ENCODE peak calls at places on chromosomes 2 and 18, in seven cellular contexts. J, Y, I, P, N, W and S are unnamed samples.

GRCh38 chr2:30231726-30232026 is 342 bp downstream of the LBH start:
- DNase-seq in J (no peak), Y (no peak), I (no peak), P (no peak), N (no peak), W (no peak), S (no peak)

GRCh38 chr2:184597571-184597980 is 753 bp upstream of the ZNF804A start:
- DNase-seq in J (peak), Y (peak), I (no peak), P (peak), N (peak), W (peak), S (peak)

GRCh38 chr2:20021405-20022009 is 9.0 kb upstream of the MATN3 start:
- DNase-seq in J (no peak), Y (no peak), I (no peak), P (peak), N (no peak), W (no peak), S (no peak)

GRCh38 chr2:100894531-100895156 is 74.7 kb downstream of the NPAS2 start:
- DNase-seq in J (no peak), Y (no peak), I (no peak), P (no peak), N (no peak), W (no peak), S (no peak)

GRCh38 chr2:44205169-44205568 is 36.5 kb downstream of the PPM1B start:
- DNase-seq in J (no peak), Y (peak), I (no peak), P (no peak), N (no peak), W (no peak), S (no peak)

GRCh38 chr2:188378551-188378950 is 86.9 kb downstream of the GULP1 start:
- DNase-seq in J (no peak), Y (no peak), I (no peak), P (no peak), N (peak), W (no peak), S (no peak)

GRCh38 chr2:157747695-157748370 is 119.2 kb upstream of the ACVR1C start:
- DNase-seq in J (peak), Y (peak), I (peak), P (peak), N (peak), W (peak), S (no peak)

GRCh38 chr2:237628482-237629187 is 1.2 kb downstream of the LRRFIP1 start:
- DNase-seq in J (peak), Y (no peak), I (no peak), P (no peak), N (no peak), W (no peak), S (no peak)

GRCh38 chr2:29923110-29923721 is 1.8 kb upstream of the ALK start:
- DNase-seq in J (peak), Y (peak), I (peak), P (peak), N (peak), W (peak), S (peak)

GRCh38 chr2:179265082-179265575 is 497 bp upstream of the SESTD1 start:
- DNase-seq in J (no peak), Y (peak), I (no peak), P (peak), N (peak), W (peak), S (no peak)

GRCh38 chr2:62505649-62506420 is at the start of gene TMEM17:
- DNase-seq in J (peak), Y (peak), I (peak), P (peak), N (peak), W (peak), S (peak)

GRCh38 chr18:9552189-9552588 is 62.2 kb downstream of the PPP4R1 start:
- DNase-seq in J (no peak), Y (no peak), I (no peak), P (peak), N (peak), W (peak), S (no peak)

GRCh38 chr2:46446871-46447568 is 32.3 kb upstream of the TMEM247 start:
- DNase-seq in J (no peak), Y (no peak), I (no peak), P (peak), N (peak), W (peak), S (no peak)

GRCh38 chr2:3039188-3040065 is 338.2 kb downstream of the EIPR1 start:
- DNase-seq in J (no peak), Y (no peak), I (no peak), P (no peak), N (no peak), W (no peak), S (no peak)

GRCh38 chr2:28601612-28602011 is 105.8 kb downstream of the PLB1 start:
- DNase-seq in J (peak), Y (no peak), I (no peak), P (no peak), N (no peak), W (no peak), S (no peak)

GRCh38 chr2:174631009-174631981 is 33.7 kb upstream of the WIPF1 start:
- DNase-seq in J (no peak), Y (peak), I (peak), P (peak), N (peak), W (peak), S (no peak)

GRCh38 chr18:39188278-39188677 is 1622.7 kb upstream of the CELF4 start:
- DNase-seq in J (no peak), Y (no peak), I (no peak), P (no peak), N (no peak), W (no peak), S (no peak)

GRCh38 chr2:34492781-34493455 is 893.8 kb upstream of the FAM98A start:
- DNase-seq in J (peak), Y (no peak), I (no peak), P (no peak), N (no peak), W (no peak), S (no peak)

GRCh38 chr2:10042301-10043161 is 819 bp upstream of the KLF11 start:
- DNase-seq in J (peak), Y (peak), I (no peak), P (peak), N (peak), W (peak), S (peak)

GRCh38 chr2:104969564-104969963 is 68.3 kb upstream of the MRPS9 start:
- DNase-seq in J (no peak), Y (no peak), I (no peak), P (no peak), N (no peak), W (no peak), S (no peak)

GRCh38 chr2:241033346-241033987 is 35.0 kb downstream of the SNED1 start:
- DNase-seq in J (no peak), Y (no peak), I (no peak), P (no peak), N (no peak), W (no peak), S (no peak)

GRCh38 chr18:10318686-10318960 is 135.8 kb upstream of the APCDD1 start:
- DNase-seq in J (no peak), Y (peak), I (no peak), P (no peak), N (peak), W (peak), S (no peak)

GRCh38 chr2:47569658-47570398 is 166.9 kb downstream of the MSH2 start:
- DNase-seq in J (peak), Y (peak), I (no peak), P (peak), N (peak), W (peak), S (peak)

GRCh38 chr18:23540867-23541266 is 37.6 kb downstream of the RMC1 start:
- DNase-seq in J (peak), Y (no peak), I (no peak), P (peak), N (peak), W (peak), S (no peak)

GRCh38 chr2:201854221-201854801 is 48.0 kb downstream of the CDK15 start:
- DNase-seq in J (no peak), Y (peak), I (peak), P (peak), N (peak), W (peak), S (no peak)

GRCh38 chr18:3916082-3916481 is 466.1 kb downstream of the TGIF1 start:
- DNase-seq in J (no peak), Y (no peak), I (no peak), P (no peak), N (no peak), W (no peak), S (no peak)

GRCh38 chr18:21489119-21489750 is 111.3 kb downstream of the ESCO1 start:
- DNase-seq in J (peak), Y (peak), I (peak), P (peak), N (peak), W (peak), S (peak)

GRCh38 chr2:23492941-23493340 is 108.0 kb downstream of the KLHL29 start:
- DNase-seq in J (peak), Y (no peak), I (no peak), P (no peak), N (no peak), W (no peak), S (no peak)

GRCh38 chr2:215410932-215411285 is 25.0 kb downstream of the FN1 start:
- DNase-seq in J (no peak), Y (peak), I (peak), P (peak), N (peak), W (peak), S (no peak)

GRCh38 chr2:232239956-232240681 is 138.4 kb upstream of the ALPP start:
- DNase-seq in J (no peak), Y (peak), I (no peak), P (no peak), N (peak), W (no peak), S (no peak)

GRCh38 chr2:6855860-6856547 is 9.7 kb downstream of the CMPK2 start:
- DNase-seq in J (no peak), Y (no peak), I (no peak), P (no peak), N (no peak), W (no peak), S (no peak)

GRCh38 chr2:238593678-238594077 is 167.0 kb downstream of the ASB1 start:
- DNase-seq in J (no peak), Y (no peak), I (no peak), P (no peak), N (no peak), W (no peak), S (no peak)

GRCh38 chr2:101478561-101479001 is 3.7 kb upstream of the RFX8 start:
- DNase-seq in J (no peak), Y (peak), I (no peak), P (peak), N (peak), W (peak), S (no peak)

GRCh38 chr2:52473526-52473925 is 1294.1 kb upstream of the CHAC2 start:
- DNase-seq in J (no peak), Y (no peak), I (no peak), P (no peak), N (no peak), W (no peak), S (no peak)

GRCh38 chr2:233242231-233242917 is 9.1 kb upstream of the ATG16L1 start:
- DNase-seq in J (peak), Y (peak), I (no peak), P (peak), N (peak), W (peak), S (no peak)

GRCh38 chr2:231347081-231347480 is 48.4 kb upstream of the B3GNT7 start:
- DNase-seq in J (peak), Y (no peak), I (no peak), P (peak), N (no peak), W (peak), S (no peak)

GRCh38 chr18:5895300-5895885 is at the start of gene TMEM200C:
- DNase-seq in J (peak), Y (no peak), I (no peak), P (no peak), N (peak), W (peak), S (peak)

GRCh38 chr18:79786781-79787526 is 10.8 kb upstream of the KCNG2 start:
- DNase-seq in J (no peak), Y (peak), I (peak), P (peak), N (peak), W (peak), S (no peak)

GRCh38 chr18:12336887-12337286 is 28.8 kb downstream of the TUBB6 start:
- DNase-seq in J (no peak), Y (peak), I (peak), P (no peak), N (peak), W (no peak), S (no peak)

GRCh38 chr2:57515366-57515765 is 531.2 kb upstream of the VRK2 start:
- DNase-seq in J (no peak), Y (no peak), I (no peak), P (no peak), N (no peak), W (no peak), S (no peak)

DNA sequence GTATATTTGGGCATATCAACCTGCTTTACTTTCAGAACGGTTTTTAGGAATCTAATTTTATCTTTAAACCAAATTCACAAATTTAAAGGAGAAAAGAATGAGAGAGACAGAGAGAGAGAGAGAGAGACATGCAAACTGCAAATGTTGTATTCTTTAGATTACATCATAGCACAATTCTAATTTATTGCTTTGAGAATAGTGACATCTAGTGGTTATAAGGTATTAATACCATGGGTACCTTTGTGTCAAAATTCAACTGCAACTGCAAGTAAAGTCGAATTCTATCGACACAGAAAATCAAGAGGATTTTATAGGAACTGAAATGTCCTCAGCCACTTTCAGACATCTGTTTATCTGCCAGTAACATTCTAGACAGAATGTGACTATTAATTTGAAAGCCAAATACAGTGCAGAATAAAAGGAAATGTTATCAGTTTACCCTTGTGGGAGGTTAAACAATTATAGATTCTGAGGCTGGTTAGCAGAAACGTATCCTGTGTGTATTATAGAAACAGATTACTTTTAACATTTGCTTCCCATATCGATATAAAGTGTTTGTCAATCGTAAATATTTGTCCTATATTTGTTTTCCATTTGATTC is 529.8 kb upstream of the VRK2 start:
- DNase-seq in J (no peak), Y (peak), I (peak), P (peak), N (peak), W (peak), S (no peak)
- TF ChIP-seq CTCF in J (peak), Y (peak), I (no peak), P (peak), N (peak), W (peak), S (peak)

GRCh38 chr2:74887961-74888670 is 54.2 kb downstream of the HK2 start:
- DNase-seq in J (no peak), Y (peak), I (no peak), P (no peak), N (peak), W (no peak), S (no peak)

GRCh38 chr2:74886251-74886650 is 52.3 kb downstream of the HK2 start:
- DNase-seq in J (no peak), Y (no peak), I (no peak), P (no peak), N (no peak), W (no peak), S (no peak)

GRCh38 chr2:74887445-74887951 is 53.6 kb downstream of the HK2 start:
- DNase-seq in J (no peak), Y (peak), I (peak), P (peak), N (peak), W (peak), S (no peak)

GRCh38 chr2:74884866-74885265 is 50.9 kb downstream of the HK2 start:
- DNase-seq in J (no peak), Y (no peak), I (no peak), P (no peak), N (no peak), W (no peak), S (no peak)

DNA sequence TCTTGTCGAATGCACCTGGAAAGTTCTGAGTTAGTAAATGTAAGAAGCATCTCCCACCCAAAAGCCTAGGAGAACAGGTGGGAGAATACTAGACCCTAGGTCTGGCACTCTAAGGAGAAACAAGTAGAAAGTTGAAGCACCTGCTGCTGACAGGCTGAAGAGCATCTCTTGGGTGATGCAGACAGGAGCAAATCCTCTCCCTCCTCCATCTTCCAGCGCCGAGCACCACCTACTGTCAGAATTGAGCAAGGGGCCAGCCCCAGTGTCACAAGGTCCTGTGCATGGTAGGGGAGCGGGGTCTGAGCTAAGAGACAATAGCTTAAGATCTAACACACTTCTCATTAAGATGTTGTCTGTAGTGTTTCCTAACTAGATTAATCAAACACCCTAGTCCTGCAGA is 52.9 kb downstream of the HK2 start:
- DNase-seq in J (no peak), Y (no peak), I (no peak), P (no peak), N (no peak), W (no peak), S (no peak)
- TF ChIP-seq CTCF in J (no peak), Y (no peak), I (no peak), P (peak), N (no peak), W (peak), S (no peak)

GRCh38 chr2:69723791-69724190 is 18.1 kb upstream of the ANXA4 start:
- DNase-seq in J (no peak), Y (no peak), I (no peak), P (no peak), N (no peak), W (no peak), S (no peak)

GRCh38 chr2:69718338-69718965 is 23.5 kb upstream of the ANXA4 start:
- DNase-seq in J (no peak), Y (no peak), I (no peak), P (no peak), N (no peak), W (no peak), S (no peak)

GRCh38 chr2:69720922-69721491 is 20.9 kb upstream of the ANXA4 start:
- DNase-seq in J (no peak), Y (no peak), I (no peak), P (no peak), N (no peak), W (no peak), S (peak)

GRCh38 chr2:69717902-69718301 is 24.0 kb upstream of the ANXA4 start:
- DNase-seq in J (no peak), Y (no peak), I (no peak), P (no peak), N (peak), W (no peak), S (no peak)

DNA sequence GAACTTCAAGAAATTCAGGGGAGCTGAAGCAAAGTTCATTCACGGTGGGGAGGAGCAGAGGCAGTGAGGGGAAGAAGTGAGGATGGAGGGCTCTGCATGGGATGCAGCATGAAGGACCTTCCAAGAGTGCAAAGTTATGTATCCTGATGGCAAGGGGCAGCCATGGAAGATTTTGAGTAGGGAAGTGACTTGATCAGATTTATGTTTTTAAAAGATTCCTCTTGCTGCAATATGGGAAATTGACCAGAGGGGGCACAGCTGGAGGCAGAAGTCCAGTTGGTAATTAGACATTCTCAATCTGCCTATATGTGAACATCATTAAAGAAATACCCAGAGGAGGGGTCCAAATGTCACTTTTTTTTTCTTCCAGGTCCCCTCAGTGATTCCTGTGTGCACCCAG is 21.5 kb upstream of the ANXA4 start:
- DNase-seq in J (no peak), Y (peak), I (no peak), P (peak), N (peak), W (peak), S (no peak)
- TF ChIP-seq CTCF in J (no peak), Y (peak), I (peak), P (peak), N (peak), W (peak), S (peak)

DNA sequence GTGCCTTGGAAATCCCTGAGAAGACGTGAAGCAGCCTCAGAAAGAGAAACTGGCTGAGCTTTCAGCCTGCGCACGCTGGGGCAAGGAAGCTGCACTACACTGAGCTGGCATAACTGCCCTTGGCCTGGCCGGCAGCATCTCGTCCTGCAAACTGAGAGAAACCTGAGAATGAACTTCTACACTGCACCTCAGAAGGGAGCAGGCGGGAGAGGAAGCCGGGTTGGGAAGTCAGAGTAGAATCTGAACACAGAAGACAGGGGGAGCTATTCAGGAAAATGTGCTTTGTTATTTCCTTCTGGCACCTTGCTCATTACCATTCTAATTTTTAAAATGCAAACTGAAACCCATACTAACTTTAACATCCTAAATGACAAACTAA is 70.9 kb downstream of the ZEB2 start:
- DNase-seq in J (no peak), Y (peak), I (no peak), P (no peak), N (no peak), W (no peak), S (peak)
- TF ChIP-seq CTCF in J (no peak), Y (peak), I (peak), P (peak), N (peak), W (peak), S (no peak)